ENCODE peak calls at places on chromosomes 13 and 19, in four cellular contexts. R is amniotic stem cell; K is activated CD4-positive, alpha-beta T cell treated with anti-CD3 and anti-CD28 coated beads, Interleukin-2, amount 50 U/mL, for 24 hours; I is uterus. J is an unnamed sample.
A peak's percentile ranks its signal among the peaks of the same experiment; 100 is the strongest.

GRCh38 chr13:113371061-113371460 is 7.1 kb upstream of the GRTP1 start:
- DNase-seq in K (no peak), I (no peak), R (no peak), J (no peak)

GRCh38 chr13:48562296-48563066 is 29.6 kb upstream of the RCBTB2 start:
- DNase-seq in I (no peak), K (peak; percentile 77), R (no peak), J (peak; percentile 54)

GRCh38 chr19:3270908-3271307 is 46.4 kb downstream of the CELF5 start:
- DNase-seq in K (peak; percentile 60), R (no peak), I (no peak), J (peak; percentile 35)

GRCh38 chr19:9009431-9009830 is 778 bp downstream of the MUC16 start:
- DNase-seq in K (no peak), R (no peak), I (no peak), J (no peak)

GRCh38 chr13:106286811-106287210 is 248.7 kb downstream of the EFNB2 start:
- DNase-seq in I (no peak), R (no peak), K (no peak), J (no peak)

GRCh38 chr13:28503182-28503980 is 8.5 kb upstream of the FLT1 start:
- DNase-seq in I (no peak), R (no peak), K (no peak), J (no peak)

GRCh38 chr19:55703790-55704215 is 28.8 kb downstream of the EPN1 start:
- DNase-seq in I (no peak), R (no peak), K (peak; percentile 11), J (peak; percentile 20)

GRCh38 chr13:34507630-34508029 is 434.4 kb upstream of the NBEA start:
- DNase-seq in I (no peak), K (no peak), R (peak; percentile 16), J (no peak)

GRCh38 chr19:7533925-7534480 is 1.5 kb upstream of the PNPLA6 start:
- DNase-seq in K (peak; percentile 75), I (peak; percentile 89), R (peak; percentile 52), J (peak; percentile 83)

GRCh38 chr13:38685974-38686571 is 804 bp upstream of the FREM2 start:
- DNase-seq in I (no peak), K (no peak), R (no peak), J (no peak)

GRCh38 chr19:23771761-23772667 is 13.3 kb upstream of the ZNF681 start:
- DNase-seq in K (no peak), I (no peak), R (no peak), J (no peak)